ENCODE peak calls at places on chromosomes 13 and 19, in nine cellular contexts. One of them, this sample, is unnamed.

GRCh38 chr13:37667631-37668161 is 69.1 kb upstream of the POSTN start:
- DNase-seq in lower leg skin: no peak
- DNase-seq in activated T-cell treated with anti-CD3 and anti-CD28 coated beads, Interleukin-2, amount 50 U/mL, for 72 hours: no peak
- DNase-seq in stimulated activated CD4-positive, alpha-beta T cell treated with anti-CD3 and anti-CD28 coated beads, TNF-alpha, amount 100 ng/mL, for 4 hours: no peak
- DNase-seq in midbrain: no peak
- DNase-seq in amniotic epithelial cell: no peak
- DNase-seq in transverse colon: no peak
- DNase-seq in NAMALWA: no peak
- DNase-seq in adrenal gland: no peak
- DNase-seq in this sample: no peak

GRCh38 chr13:100389617-100390016 is 199.0 kb downstream of the GGACT start:
- DNase-seq in lower leg skin: no peak
- DNase-seq in adrenal gland: no peak
- DNase-seq in stimulated activated CD4-positive, alpha-beta T cell treated with anti-CD3 and anti-CD28 coated beads, TNF-alpha, amount 100 ng/mL, for 4 hours: no peak
- DNase-seq in activated T-cell treated with anti-CD3 and anti-CD28 coated beads, Interleukin-2, amount 50 U/mL, for 72 hours: no peak
- DNase-seq in transverse colon: no peak
- DNase-seq in NAMALWA: no peak
- DNase-seq in amniotic epithelial cell: no peak
- DNase-seq in midbrain: no peak
- DNase-seq in this sample: no peak

GRCh38 chr13:28707629-28708427 is 10.9 kb downstream of the SLC46A3 start:
- DNase-seq in activated T-cell treated with anti-CD3 and anti-CD28 coated beads, Interleukin-2, amount 50 U/mL, for 72 hours: peak
- DNase-seq in midbrain: peak
- DNase-seq in transverse colon: no peak
- DNase-seq in amniotic epithelial cell: peak
- DNase-seq in lower leg skin: no peak
- DNase-seq in adrenal gland: no peak
- DNase-seq in stimulated activated CD4-positive, alpha-beta T cell treated with anti-CD3 and anti-CD28 coated beads, TNF-alpha, amount 100 ng/mL, for 4 hours: no peak
- DNase-seq in NAMALWA: peak
- DNase-seq in this sample: no peak

GRCh38 chr19:13164370-13165090 is 14.3 kb downstream of the IER2 start:
- DNase-seq in transverse colon: peak
- DNase-seq in amniotic epithelial cell: peak
- DNase-seq in activated T-cell treated with anti-CD3 and anti-CD28 coated beads, Interleukin-2, amount 50 U/mL, for 72 hours: peak
- DNase-seq in adrenal gland: peak
- DNase-seq in lower leg skin: peak
- DNase-seq in NAMALWA: peak
- DNase-seq in midbrain: no peak
- DNase-seq in stimulated activated CD4-positive, alpha-beta T cell treated with anti-CD3 and anti-CD28 coated beads, TNF-alpha, amount 100 ng/mL, for 4 hours: no peak
- DNase-seq in this sample: no peak

GRCh38 chr19:3606174-3606689 is 443 bp downstream of the TBXA2R start:
- DNase-seq in activated T-cell treated with anti-CD3 and anti-CD28 coated beads, Interleukin-2, amount 50 U/mL, for 72 hours: peak
- DNase-seq in midbrain: no peak
- DNase-seq in NAMALWA: peak
- DNase-seq in transverse colon: peak
- DNase-seq in amniotic epithelial cell: no peak
- DNase-seq in stimulated activated CD4-positive, alpha-beta T cell treated with anti-CD3 and anti-CD28 coated beads, TNF-alpha, amount 100 ng/mL, for 4 hours: no peak
- DNase-seq in lower leg skin: no peak
- DNase-seq in adrenal gland: peak
- DNase-seq in this sample: no peak

GRCh38 chr13:66558511-66558910 is 671.6 kb downstream of the PCDH9 start:
- DNase-seq in lower leg skin: no peak
- DNase-seq in adrenal gland: no peak
- DNase-seq in amniotic epithelial cell: no peak
- DNase-seq in transverse colon: no peak
- DNase-seq in NAMALWA: peak
- DNase-seq in activated T-cell treated with anti-CD3 and anti-CD28 coated beads, Interleukin-2, amount 50 U/mL, for 72 hours: no peak
- DNase-seq in stimulated activated CD4-positive, alpha-beta T cell treated with anti-CD3 and anti-CD28 coated beads, TNF-alpha, amount 100 ng/mL, for 4 hours: no peak
- DNase-seq in midbrain: peak
- DNase-seq in this sample: no peak

GRCh38 chr13:112005925-112006324 is 61.0 kb upstream of the SOX1 start:
- DNase-seq in adrenal gland: no peak
- DNase-seq in lower leg skin: no peak
- DNase-seq in amniotic epithelial cell: no peak
- DNase-seq in stimulated activated CD4-positive, alpha-beta T cell treated with anti-CD3 and anti-CD28 coated beads, TNF-alpha, amount 100 ng/mL, for 4 hours: no peak
- DNase-seq in NAMALWA: no peak
- DNase-seq in transverse colon: no peak
- DNase-seq in midbrain: no peak
- DNase-seq in activated T-cell treated with anti-CD3 and anti-CD28 coated beads, Interleukin-2, amount 50 U/mL, for 72 hours: no peak
- DNase-seq in this sample: no peak

GRCh38 chr13:73672492-73672891 is 461.7 kb downstream of the KLF12 start:
- DNase-seq in midbrain: no peak
- DNase-seq in transverse colon: no peak
- DNase-seq in amniotic epithelial cell: no peak
- DNase-seq in activated T-cell treated with anti-CD3 and anti-CD28 coated beads, Interleukin-2, amount 50 U/mL, for 72 hours: no peak
- DNase-seq in NAMALWA: no peak
- DNase-seq in stimulated activated CD4-positive, alpha-beta T cell treated with anti-CD3 and anti-CD28 coated beads, TNF-alpha, amount 100 ng/mL, for 4 hours: no peak
- DNase-seq in adrenal gland: no peak
- DNase-seq in lower leg skin: no peak
- DNase-seq in this sample: no peak

GRCh38 chr19:40461669-40462221 is 3.8 kb downstream of the BLVRB start:
- DNase-seq in NAMALWA: peak
- DNase-seq in midbrain: no peak
- DNase-seq in stimulated activated CD4-positive, alpha-beta T cell treated with anti-CD3 and anti-CD28 coated beads, TNF-alpha, amount 100 ng/mL, for 4 hours: no peak
- DNase-seq in activated T-cell treated with anti-CD3 and anti-CD28 coated beads, Interleukin-2, amount 50 U/mL, for 72 hours: no peak
- DNase-seq in lower leg skin: peak
- DNase-seq in amniotic epithelial cell: no peak
- DNase-seq in adrenal gland: peak
- DNase-seq in transverse colon: peak
- DNase-seq in this sample: no peak

GRCh38 chr13:91348906-91349435 is 1.5 kb downstream of the MIR17HG start:
- DNase-seq in activated T-cell treated with anti-CD3 and anti-CD28 coated beads, Interleukin-2, amount 50 U/mL, for 72 hours: peak
- DNase-seq in adrenal gland: peak
- DNase-seq in amniotic epithelial cell: peak
- DNase-seq in NAMALWA: peak
- DNase-seq in stimulated activated CD4-positive, alpha-beta T cell treated with anti-CD3 and anti-CD28 coated beads, TNF-alpha, amount 100 ng/mL, for 4 hours: peak
- DNase-seq in lower leg skin: peak
- DNase-seq in midbrain: peak
- DNase-seq in transverse colon: peak
- DNase-seq in this sample: peak

GRCh38 chr13:42392706-42393572 is 121.0 kb downstream of the AKAP11 start:
- DNase-seq in lower leg skin: no peak
- DNase-seq in NAMALWA: no peak
- DNase-seq in amniotic epithelial cell: peak
- DNase-seq in midbrain: no peak
- DNase-seq in transverse colon: no peak
- DNase-seq in stimulated activated CD4-positive, alpha-beta T cell treated with anti-CD3 and anti-CD28 coated beads, TNF-alpha, amount 100 ng/mL, for 4 hours: no peak
- DNase-seq in adrenal gland: no peak
- DNase-seq in activated T-cell treated with anti-CD3 and anti-CD28 coated beads, Interleukin-2, amount 50 U/mL, for 72 hours: peak
- DNase-seq in this sample: no peak

GRCh38 chr19:50573741-50574461 is 5.7 kb upstream of the LRRC4B start:
- DNase-seq in adrenal gland: no peak
- DNase-seq in transverse colon: no peak
- DNase-seq in activated T-cell treated with anti-CD3 and anti-CD28 coated beads, Interleukin-2, amount 50 U/mL, for 72 hours: no peak
- DNase-seq in stimulated activated CD4-positive, alpha-beta T cell treated with anti-CD3 and anti-CD28 coated beads, TNF-alpha, amount 100 ng/mL, for 4 hours: no peak
- DNase-seq in lower leg skin: no peak
- DNase-seq in NAMALWA: no peak
- DNase-seq in amniotic epithelial cell: no peak
- DNase-seq in midbrain: no peak
- DNase-seq in this sample: no peak

GRCh38 chr13:27921961-27922910 is 2.4 kb downstream of the PDX1 start:
- DNase-seq in transverse colon: no peak
- DNase-seq in lower leg skin: no peak
- DNase-seq in amniotic epithelial cell: no peak
- DNase-seq in activated T-cell treated with anti-CD3 and anti-CD28 coated beads, Interleukin-2, amount 50 U/mL, for 72 hours: peak
- DNase-seq in midbrain: no peak
- DNase-seq in NAMALWA: no peak
- DNase-seq in stimulated activated CD4-positive, alpha-beta T cell treated with anti-CD3 and anti-CD28 coated beads, TNF-alpha, amount 100 ng/mL, for 4 hours: no peak
- DNase-seq in adrenal gland: no peak
- DNase-seq in this sample: no peak

GRCh38 chr19:48635263-48635965 is 1.8 kb downstream of the DBP start:
- DNase-seq in NAMALWA: peak
- DNase-seq in transverse colon: peak
- DNase-seq in lower leg skin: no peak
- DNase-seq in adrenal gland: peak
- DNase-seq in activated T-cell treated with anti-CD3 and anti-CD28 coated beads, Interleukin-2, amount 50 U/mL, for 72 hours: peak
- DNase-seq in midbrain: peak
- DNase-seq in amniotic epithelial cell: no peak
- DNase-seq in stimulated activated CD4-positive, alpha-beta T cell treated with anti-CD3 and anti-CD28 coated beads, TNF-alpha, amount 100 ng/mL, for 4 hours: peak
- DNase-seq in this sample: peak

GRCh38 chr13:99960663-99961440 is 10.7 kb downstream of the ZIC5 start:
- DNase-seq in adrenal gland: no peak
- DNase-seq in transverse colon: no peak
- DNase-seq in stimulated activated CD4-positive, alpha-beta T cell treated with anti-CD3 and anti-CD28 coated beads, TNF-alpha, amount 100 ng/mL, for 4 hours: no peak
- DNase-seq in lower leg skin: no peak
- DNase-seq in midbrain: no peak
- DNase-seq in NAMALWA: no peak
- DNase-seq in amniotic epithelial cell: no peak
- DNase-seq in activated T-cell treated with anti-CD3 and anti-CD28 coated beads, Interleukin-2, amount 50 U/mL, for 72 hours: no peak
- DNase-seq in this sample: no peak

GRCh38 chr19:13118424-13119193 is 545 bp downstream of the NACC1 start:
- DNase-seq in amniotic epithelial cell: peak
- DNase-seq in adrenal gland: peak
- DNase-seq in stimulated activated CD4-positive, alpha-beta T cell treated with anti-CD3 and anti-CD28 coated beads, TNF-alpha, amount 100 ng/mL, for 4 hours: peak
- DNase-seq in lower leg skin: no peak
- DNase-seq in transverse colon: no peak
- DNase-seq in midbrain: no peak
- DNase-seq in NAMALWA: peak
- DNase-seq in activated T-cell treated with anti-CD3 and anti-CD28 coated beads, Interleukin-2, amount 50 U/mL, for 72 hours: peak
- DNase-seq in this sample: no peak

GRCh38 chr19:13463296-13463695 is 43.0 kb downstream of the CACNA1A start:
- DNase-seq in amniotic epithelial cell: no peak
- DNase-seq in stimulated activated CD4-positive, alpha-beta T cell treated with anti-CD3 and anti-CD28 coated beads, TNF-alpha, amount 100 ng/mL, for 4 hours: no peak
- DNase-seq in lower leg skin: no peak
- DNase-seq in transverse colon: no peak
- DNase-seq in midbrain: no peak
- DNase-seq in NAMALWA: peak
- DNase-seq in activated T-cell treated with anti-CD3 and anti-CD28 coated beads, Interleukin-2, amount 50 U/mL, for 72 hours: no peak
- DNase-seq in adrenal gland: no peak
- DNase-seq in this sample: no peak

GRCh38 chr19:54422136-54422535 is 6.9 kb downstream of the TTYH1 start:
- DNase-seq in activated T-cell treated with anti-CD3 and anti-CD28 coated beads, Interleukin-2, amount 50 U/mL, for 72 hours: no peak
- DNase-seq in transverse colon: no peak
- DNase-seq in lower leg skin: no peak
- DNase-seq in amniotic epithelial cell: no peak
- DNase-seq in adrenal gland: no peak
- DNase-seq in stimulated activated CD4-positive, alpha-beta T cell treated with anti-CD3 and anti-CD28 coated beads, TNF-alpha, amount 100 ng/mL, for 4 hours: no peak
- DNase-seq in NAMALWA: no peak
- DNase-seq in midbrain: no peak
- DNase-seq in this sample: no peak

GRCh38 chr19:41373993-41374392 is 2.3 kb upstream of the TMEM91 start:
- DNase-seq in midbrain: peak
- DNase-seq in transverse colon: peak
- DNase-seq in adrenal gland: peak
- DNase-seq in amniotic epithelial cell: peak
- DNase-seq in lower leg skin: no peak
- DNase-seq in activated T-cell treated with anti-CD3 and anti-CD28 coated beads, Interleukin-2, amount 50 U/mL, for 72 hours: no peak
- DNase-seq in stimulated activated CD4-positive, alpha-beta T cell treated with anti-CD3 and anti-CD28 coated beads, TNF-alpha, amount 100 ng/mL, for 4 hours: no peak
- DNase-seq in NAMALWA: no peak
- DNase-seq in this sample: peak

GRCh38 chr13:44142911-44143665 is 230.5 kb upstream of the SERP2 start:
- DNase-seq in lower leg skin: no peak
- DNase-seq in NAMALWA: no peak
- DNase-seq in adrenal gland: no peak
- DNase-seq in amniotic epithelial cell: peak
- DNase-seq in midbrain: no peak
- DNase-seq in transverse colon: no peak
- DNase-seq in stimulated activated CD4-positive, alpha-beta T cell treated with anti-CD3 and anti-CD28 coated beads, TNF-alpha, amount 100 ng/mL, for 4 hours: no peak
- DNase-seq in activated T-cell treated with anti-CD3 and anti-CD28 coated beads, Interleukin-2, amount 50 U/mL, for 72 hours: no peak
- DNase-seq in this sample: no peak

GRCh38 chr13:72166102-72166660 is 299.2 kb upstream of the DACH1 start:
- DNase-seq in lower leg skin: no peak
- DNase-seq in midbrain: no peak
- DNase-seq in activated T-cell treated with anti-CD3 and anti-CD28 coated beads, Interleukin-2, amount 50 U/mL, for 72 hours: no peak
- DNase-seq in amniotic epithelial cell: no peak
- DNase-seq in NAMALWA: no peak
- DNase-seq in stimulated activated CD4-positive, alpha-beta T cell treated with anti-CD3 and anti-CD28 coated beads, TNF-alpha, amount 100 ng/mL, for 4 hours: no peak
- DNase-seq in transverse colon: no peak
- DNase-seq in adrenal gland: no peak
- DNase-seq in this sample: no peak

GRCh38 chr13:28355822-28356371 is 139.0 kb downstream of the FLT1 start:
- DNase-seq in lower leg skin: no peak
- DNase-seq in transverse colon: no peak
- DNase-seq in stimulated activated CD4-positive, alpha-beta T cell treated with anti-CD3 and anti-CD28 coated beads, TNF-alpha, amount 100 ng/mL, for 4 hours: no peak
- DNase-seq in activated T-cell treated with anti-CD3 and anti-CD28 coated beads, Interleukin-2, amount 50 U/mL, for 72 hours: peak
- DNase-seq in adrenal gland: no peak
- DNase-seq in NAMALWA: no peak
- DNase-seq in midbrain: no peak
- DNase-seq in amniotic epithelial cell: peak
- DNase-seq in this sample: no peak

GRCh38 chr19:41941410-41942202 is 13.4 kb upstream of the ERFL start:
- DNase-seq in lower leg skin: no peak
- DNase-seq in transverse colon: no peak
- DNase-seq in adrenal gland: no peak
- DNase-seq in activated T-cell treated with anti-CD3 and anti-CD28 coated beads, Interleukin-2, amount 50 U/mL, for 72 hours: no peak
- DNase-seq in amniotic epithelial cell: no peak
- DNase-seq in NAMALWA: no peak
- DNase-seq in stimulated activated CD4-positive, alpha-beta T cell treated with anti-CD3 and anti-CD28 coated beads, TNF-alpha, amount 100 ng/mL, for 4 hours: no peak
- DNase-seq in midbrain: no peak
- DNase-seq in this sample: no peak

GRCh38 chr13:113881614-113882265 is 17.9 kb upstream of the GAS6 start:
- DNase-seq in amniotic epithelial cell: peak
- DNase-seq in adrenal gland: no peak
- DNase-seq in midbrain: no peak
- DNase-seq in transverse colon: no peak
- DNase-seq in NAMALWA: no peak
- DNase-seq in stimulated activated CD4-positive, alpha-beta T cell treated with anti-CD3 and anti-CD28 coated beads, TNF-alpha, amount 100 ng/mL, for 4 hours: no peak
- DNase-seq in activated T-cell treated with anti-CD3 and anti-CD28 coated beads, Interleukin-2, amount 50 U/mL, for 72 hours: no peak
- DNase-seq in lower leg skin: peak
- DNase-seq in this sample: no peak

GRCh38 chr19:1249298-1249989 is 1.1 kb downstream of the MIDN start:
- DNase-seq in activated T-cell treated with anti-CD3 and anti-CD28 coated beads, Interleukin-2, amount 50 U/mL, for 72 hours: peak
- DNase-seq in lower leg skin: peak
- DNase-seq in adrenal gland: peak
- DNase-seq in stimulated activated CD4-positive, alpha-beta T cell treated with anti-CD3 and anti-CD28 coated beads, TNF-alpha, amount 100 ng/mL, for 4 hours: peak
- DNase-seq in transverse colon: peak
- DNase-seq in amniotic epithelial cell: peak
- DNase-seq in midbrain: peak
- DNase-seq in NAMALWA: peak
- DNase-seq in this sample: no peak

GRCh38 chr19:33389574-33390119 is 16.1 kb downstream of the CEBPG start:
- DNase-seq in lower leg skin: no peak
- DNase-seq in amniotic epithelial cell: no peak
- DNase-seq in stimulated activated CD4-positive, alpha-beta T cell treated with anti-CD3 and anti-CD28 coated beads, TNF-alpha, amount 100 ng/mL, for 4 hours: no peak
- DNase-seq in NAMALWA: no peak
- DNase-seq in transverse colon: no peak
- DNase-seq in midbrain: no peak
- DNase-seq in activated T-cell treated with anti-CD3 and anti-CD28 coated beads, Interleukin-2, amount 50 U/mL, for 72 hours: no peak
- DNase-seq in adrenal gland: no peak
- DNase-seq in this sample: no peak

GRCh38 chr13:68064371-68064770 is 834.2 kb upstream of the PCDH9 start:
- DNase-seq in stimulated activated CD4-positive, alpha-beta T cell treated with anti-CD3 and anti-CD28 coated beads, TNF-alpha, amount 100 ng/mL, for 4 hours: no peak
- DNase-seq in midbrain: no peak
- DNase-seq in adrenal gland: no peak
- DNase-seq in NAMALWA: no peak
- DNase-seq in transverse colon: no peak
- DNase-seq in amniotic epithelial cell: no peak
- DNase-seq in lower leg skin: no peak
- DNase-seq in activated T-cell treated with anti-CD3 and anti-CD28 coated beads, Interleukin-2, amount 50 U/mL, for 72 hours: no peak
- DNase-seq in this sample: no peak

GRCh38 chr19:49968279-49968922 is 7.4 kb upstream of the SIGLEC11 start:
- DNase-seq in stimulated activated CD4-positive, alpha-beta T cell treated with anti-CD3 and anti-CD28 coated beads, TNF-alpha, amount 100 ng/mL, for 4 hours: no peak
- DNase-seq in transverse colon: no peak
- DNase-seq in NAMALWA: no peak
- DNase-seq in adrenal gland: peak
- DNase-seq in amniotic epithelial cell: peak
- DNase-seq in midbrain: no peak
- DNase-seq in activated T-cell treated with anti-CD3 and anti-CD28 coated beads, Interleukin-2, amount 50 U/mL, for 72 hours: no peak
- DNase-seq in lower leg skin: no peak
- DNase-seq in this sample: no peak

GRCh38 chr13:49258097-49258796 is 10.5 kb downstream of the CDADC1 start:
- DNase-seq in adrenal gland: no peak
- DNase-seq in transverse colon: no peak
- DNase-seq in lower leg skin: no peak
- DNase-seq in NAMALWA: no peak
- DNase-seq in midbrain: no peak
- DNase-seq in amniotic epithelial cell: no peak
- DNase-seq in activated T-cell treated with anti-CD3 and anti-CD28 coated beads, Interleukin-2, amount 50 U/mL, for 72 hours: no peak
- DNase-seq in stimulated activated CD4-positive, alpha-beta T cell treated with anti-CD3 and anti-CD28 coated beads, TNF-alpha, amount 100 ng/mL, for 4 hours: no peak
- DNase-seq in this sample: no peak

GRCh38 chr13:73765651-73766384 is 368.4 kb downstream of the KLF12 start:
- DNase-seq in adrenal gland: peak
- DNase-seq in transverse colon: peak
- DNase-seq in activated T-cell treated with anti-CD3 and anti-CD28 coated beads, Interleukin-2, amount 50 U/mL, for 72 hours: peak
- DNase-seq in amniotic epithelial cell: peak
- DNase-seq in stimulated activated CD4-positive, alpha-beta T cell treated with anti-CD3 and anti-CD28 coated beads, TNF-alpha, amount 100 ng/mL, for 4 hours: peak
- DNase-seq in NAMALWA: peak
- DNase-seq in lower leg skin: peak
- DNase-seq in midbrain: peak
- DNase-seq in this sample: no peak

GRCh38 chr13:57353831-57354230 is 186.8 kb downstream of the PRR20E start:
- DNase-seq in amniotic epithelial cell: no peak
- DNase-seq in NAMALWA: no peak
- DNase-seq in midbrain: peak
- DNase-seq in activated T-cell treated with anti-CD3 and anti-CD28 coated beads, Interleukin-2, amount 50 U/mL, for 72 hours: no peak
- DNase-seq in adrenal gland: no peak
- DNase-seq in transverse colon: no peak
- DNase-seq in lower leg skin: no peak
- DNase-seq in stimulated activated CD4-positive, alpha-beta T cell treated with anti-CD3 and anti-CD28 coated beads, TNF-alpha, amount 100 ng/mL, for 4 hours: no peak
- DNase-seq in this sample: no peak